ENCODE peak calls at places on chromosomes 6 and 20, in ten cellular contexts. U, W, Y, G, J, N, M, V, D and P are unnamed samples.

GRCh38 chr20:62365814-62366369 is 1.2 kb downstream of the LAMA5 start:
- DNase-seq in U (peak; percentile 93), W (peak; percentile 53), Y (no peak), G (no peak), J (no peak), N (peak; percentile 86), M (peak; percentile 80), V (no peak), D (peak; percentile 75), P (no peak)

GRCh38 chr20:12255571-12255970 is 337.9 kb downstream of the BTBD3 start:
- DNase-seq in U (no peak), W (no peak), Y (no peak), G (no peak), J (no peak), N (no peak), M (no peak), V (no peak), D (no peak), P (no peak)

GRCh38 chr6:116529466-116529969 is 16.0 kb downstream of the TRAPPC3L start:
- DNase-seq in U (no peak), W (no peak), Y (no peak), G (no peak), J (no peak), N (no peak), M (no peak), V (no peak), D (no peak), P (no peak)

GRCh38 chr20:41178904-41179432 is 41.6 kb downstream of the PLCG1 start:
- DNase-seq in U (peak; percentile 65), W (no peak), Y (no peak), G (no peak), J (no peak), N (no peak), M (no peak), V (no peak), D (no peak), P (peak; percentile 54)

GRCh38 chr6:168078943-168079405 is at the start of gene FRMD1:
- DNase-seq in U (no peak), W (no peak), Y (no peak), G (no peak), J (no peak), N (no peak), M (no peak), V (no peak), D (no peak), P (no peak)

GRCh38 chr6:108171291-108171917 is 5.6 kb downstream of the NR2E1 start:
- DNase-seq in U (no peak), W (no peak), Y (no peak), G (no peak), J (no peak), N (no peak), M (no peak), V (no peak), D (no peak), P (no peak)

GRCh38 chr6:84762220-84762940 is 2.0 kb downstream of the TBX18 start:
- DNase-seq in U (peak; percentile 66), W (no peak), Y (no peak), G (no peak), J (no peak), N (peak; percentile 70), M (no peak), V (no peak), D (peak; percentile 52), P (no peak)

GRCh38 chr20:3678893-3679720 is 2.7 kb downstream of the ADAM33 start:
- DNase-seq in U (no peak), W (no peak), Y (no peak), G (no peak), J (no peak), N (no peak), M (peak; percentile 68), V (no peak), D (no peak), P (no peak)

GRCh38 chr20:58932170-58932569 is 48.9 kb upstream of the NELFCD start:
- DNase-seq in U (no peak), W (no peak), Y (no peak), G (no peak), J (no peak), N (no peak), M (no peak), V (no peak), D (no peak), P (no peak)

GRCh38 chr6:36756761-36757160 is 59.1 kb downstream of the RAB44 start:
- DNase-seq in U (no peak), W (peak; percentile 39), Y (no peak), G (no peak), J (no peak), N (no peak), M (no peak), V (no peak), D (no peak), P (no peak)

GRCh38 chr6:158744986-158745430 is 74.2 kb downstream of the EZR start:
- DNase-seq in U (no peak), W (no peak), Y (no peak), G (no peak), J (no peak), N (no peak), M (no peak), V (no peak), D (peak; percentile 16), P (no peak)

GRCh38 chr20:50980851-50981713 is 22.5 kb downstream of the MOCS3 start:
- DNase-seq in U (no peak), W (peak; percentile 78), Y (peak; percentile 75), G (no peak), J (peak; percentile 36), N (no peak), M (no peak), V (no peak), D (peak; percentile 52), P (peak; percentile 86)

GRCh38 chr6:169920359-169921020 is 169.1 kb downstream of the ERMARD start:
- DNase-seq in U (no peak), W (no peak), Y (no peak), G (no peak), J (no peak), N (no peak), M (peak; percentile 26), V (no peak), D (no peak), P (no peak)

GRCh38 chr6:45979311-45979710 is 36.3 kb downstream of the CLIC5 start:
- DNase-seq in U (no peak), W (no peak), Y (no peak), G (no peak), J (no peak), N (no peak), M (no peak), V (no peak), D (no peak), P (no peak)

GRCh38 chr6:139172567-139172966 is 37.7 kb downstream of the HECA start:
- DNase-seq in U (no peak), W (no peak), Y (no peak), G (no peak), J (no peak), N (no peak), M (no peak), V (no peak), D (peak; percentile 43), P (no peak)

GRCh38 chr6:101398716-101399626 is 5.5 kb downstream of the GRIK2 start:
- DNase-seq in U (no peak), W (no peak), Y (no peak), G (no peak), J (no peak), N (peak; percentile 33), M (no peak), V (no peak), D (no peak), P (no peak)

GRCh38 chr20:64006902-64007301 is 26.0 kb downstream of the PRPF6 start:
- DNase-seq in U (no peak), W (no peak), Y (no peak), G (no peak), J (no peak), N (no peak), M (no peak), V (no peak), D (no peak), P (no peak)

GRCh38 chr6:74967821-74968220 is 238.0 kb downstream of the COL12A1 start:
- DNase-seq in U (no peak), W (no peak), Y (no peak), G (no peak), J (no peak), N (no peak), M (no peak), V (no peak), D (no peak), P (no peak)

GRCh38 chr6:44974511-44974910 is 353.6 kb upstream of the RUNX2 start:
- DNase-seq in U (no peak), W (no peak), Y (no peak), G (no peak), J (no peak), N (no peak), M (no peak), V (no peak), D (no peak), P (no peak)
- H3K4me1 ChIP-seq in U (no peaks in the 10 kb centered on the region), W (no peaks in the 10 kb centered on the region), Y (no peaks in the 10 kb centered on the region), G (no peaks in the 10 kb centered on the region), J (peaks cover 6% of the 10 kb centered on the region), N (peaks cover 6% of the 10 kb centered on the region), M (no peaks in the 10 kb centered on the region), V (no peaks in the 10 kb centered on the region), D (no peaks in the 10 kb centered on the region), P (no peaks in the 10 kb centered on the region)

GRCh38 chr6:6993503-6994237 is 114.1 kb upstream of the RREB1 start:
- DNase-seq in U (no peak), W (no peak), Y (peak; percentile 16), G (no peak), J (no peak), N (no peak), M (no peak), V (no peak), D (no peak), P (peak; percentile 4)
- H3K4me3 ChIP-seq in U (no peak overlapping the region), W (no peak overlapping the region), Y (no peak overlapping the region), G (no peak overlapping the region), J (no peak overlapping the region), N (no peak overlapping the region), M (no peak overlapping the region), V (no peak overlapping the region), D (no peak overlapping the region), P (no peak overlapping the region)

GRCh38 chr6:90214461-90214860 is 82.2 kb downstream of the BACH2 start:
- DNase-seq in U (no peak), W (peak; percentile 41), Y (no peak), G (no peak), J (no peak), N (no peak), M (no peak), V (no peak), D (no peak), P (no peak)
- H3K36me3 ChIP-seq in U (no peaks in the 10 kb centered on the region), W (peaks cover 69% of the 10 kb centered on the region), Y (no peaks in the 10 kb centered on the region), G (no peaks in the 10 kb centered on the region), J (no peaks in the 10 kb centered on the region), N (no peaks in the 10 kb centered on the region), M (no peaks in the 10 kb centered on the region), V (no peaks in the 10 kb centered on the region), D (no peaks in the 10 kb centered on the region), P (no peaks in the 10 kb centered on the region)

DNA sequence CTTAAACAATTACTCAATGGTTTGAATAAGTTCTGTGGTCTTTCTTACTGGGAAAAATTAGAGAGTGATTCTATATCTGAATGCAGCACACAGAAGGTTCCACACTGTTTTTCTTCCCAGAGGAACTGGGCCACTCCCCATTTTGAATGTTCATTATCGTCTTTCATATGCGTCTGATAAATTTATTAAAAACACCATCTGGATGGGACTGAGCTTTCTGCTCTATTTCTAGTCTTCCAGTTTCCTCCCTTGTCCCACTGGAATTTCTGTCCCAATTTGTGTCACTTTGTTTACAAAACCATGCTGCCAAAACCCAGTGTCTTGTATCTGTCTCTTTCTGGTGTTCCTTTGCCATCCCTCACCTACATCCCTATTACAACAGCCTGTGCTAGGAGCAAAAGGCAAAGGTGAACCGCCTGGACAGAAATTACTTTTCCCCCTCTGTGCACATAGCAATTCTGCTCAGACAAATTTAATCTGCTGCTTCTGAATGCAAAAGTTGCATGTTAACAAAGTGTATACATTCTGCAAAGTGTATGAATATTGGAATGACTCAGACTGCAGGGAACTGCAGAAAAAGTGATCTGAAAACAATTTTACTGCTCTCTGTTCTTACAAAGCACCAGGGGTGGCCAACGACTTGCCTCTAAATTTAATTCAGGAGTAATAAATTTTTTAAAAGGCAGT is 333.6 kb downstream of the BTBD9 start:
- DNase-seq in U (no peak), W (no peak), Y (no peak), G (no peak), J (no peak), N (no peak), M (no peak), V (no peak), D (no peak), P (no peak)
- H3K4me1 ChIP-seq in U (peaks cover 8% of the 10 kb centered on the region), W (peaks cover 24% of the 10 kb centered on the region), Y (no peaks in the 10 kb centered on the region), G (no peaks in the 10 kb centered on the region), J (no peaks in the 10 kb centered on the region), N (peaks cover 15% of the 10 kb centered on the region), M (no peaks in the 10 kb centered on the region), V (peaks cover 2% of the 10 kb centered on the region), D (no peaks in the 10 kb centered on the region), P (peaks cover 13% of the 10 kb centered on the region)